ENCODE peak calls at places on chromosomes 7 and 10, in ten cellular contexts. A is pancreas, R is esophagus squamous epithelium, M is transverse colon, U is K562, I is aorta, B is H9, P is A549, Q is neural progenitor cell, D is uterus. H is an unnamed sample. For H3K9me3, the result is how much of the 10 kb centered on the place peaks cover.

GRCh38 chr10:26881600-26882331 is 21.0 kb upstream of the ABI1 start:
- DNase-seq in D (no peak), B (no peak), A (no peak), Q (peak), P (peak), R (no peak), U (peak), I (no peak), M (no peak), H (no peak)

GRCh38 chr10:64426745-64427144 is 905.5 kb downstream of the REEP3 start:
- DNase-seq in M (no peak), B (no peak), R (no peak), P (no peak), A (no peak), D (no peak), Q (no peak), U (no peak), I (no peak), H (no peak)

GRCh38 chr10:27865221-27865635 is 119.6 kb upstream of the MKX start:
- DNase-seq in A (no peak), U (no peak), Q (no peak), P (no peak), I (no peak), D (no peak), R (no peak), M (no peak), B (no peak), H (no peak)

GRCh38 chr10:110747609-110748464 is 103.7 kb downstream of the RBM20 start:
- DNase-seq in I (no peak), Q (no peak), D (no peak), U (no peak), M (no peak), P (no peak), A (no peak), R (no peak), B (no peak), H (no peak)

GRCh38 chr10:21100871-21101514 is 203.9 kb upstream of the NEBL start:
- DNase-seq in U (no peak), Q (no peak), R (no peak), P (no peak), A (no peak), B (no peak), D (no peak), I (no peak), M (no peak), H (no peak)

GRCh38 chr7:115368998-115369397 is 447.1 kb downstream of the MDFIC start:
- DNase-seq in R (no peak), Q (peak), U (no peak), I (no peak), M (no peak), B (no peak), A (no peak), D (no peak), P (no peak), H (no peak)

GRCh38 chr7:2734761-2735571 is 47.0 kb downstream of the AMZ1 start:
- DNase-seq in D (peak), U (peak), M (peak), R (no peak), I (peak), Q (no peak), B (no peak), A (no peak), P (no peak), H (no peak)

GRCh38 chr10:87915406-87915805 is 52.0 kb downstream of the PTEN start:
- DNase-seq in D (no peak), U (no peak), Q (peak), A (no peak), M (no peak), R (no peak), I (no peak), B (peak), P (no peak), H (no peak)

GRCh38 chr7:134954197-134955082 is 31.9 kb upstream of the AGBL3 start:
- DNase-seq in B (no peak), Q (peak), A (no peak), R (no peak), P (peak), M (no peak), U (peak), D (no peak), I (no peak), H (no peak)

GRCh38 chr7:135719688-135720087 is 8.3 kb downstream of the SLC13A4 start:
- DNase-seq in U (no peak), D (no peak), A (no peak), Q (no peak), B (no peak), M (no peak), I (no peak), P (no peak), R (no peak), H (no peak)

GRCh38 chr7:100085515-100085914 is 3.3 kb upstream of the COPS6 start:
- DNase-seq in U (no peak), Q (no peak), M (no peak), P (no peak), R (no peak), A (no peak), I (no peak), B (no peak), D (no peak), H (no peak)

GRCh38 chr7:28488061-28488791 is 75.9 kb downstream of the CREB5 start:
- DNase-seq in M (no peak), B (no peak), R (no peak), A (no peak), Q (no peak), U (no peak), P (no peak), D (no peak), I (no peak), H (no peak)

GRCh38 chr10:71333154-71333887 is 14.3 kb downstream of the SLC29A3 start:
- DNase-seq in P (no peak), B (no peak), R (no peak), M (no peak), A (no peak), Q (no peak), I (peak), U (no peak), D (no peak), H (no peak)

GRCh38 chr10:48725708-48726107 is 41.0 kb downstream of the WDFY4 start:
- DNase-seq in D (no peak), Q (no peak), I (no peak), M (no peak), R (no peak), B (no peak), P (no peak), A (no peak), U (no peak), H (no peak)

GRCh38 chr7:351256-351655 is 61.3 kb downstream of the FOXL3 start:
- DNase-seq in M (no peak), D (no peak), B (no peak), U (no peak), P (no peak), I (no peak), Q (no peak), A (no peak), R (no peak), H (peak)

GRCh38 chr10:110207805-110208613 is 604 bp downstream of the MXI1 start:
- DNase-seq in A (no peak), U (peak), B (peak), P (peak), D (peak), R (no peak), M (peak), Q (peak), I (peak), H (peak)

GRCh38 chr7:67475293-67475692 is 478.7 kb downstream of the TYW1 start:
- DNase-seq in U (no peak), D (no peak), R (no peak), M (no peak), A (no peak), I (no peak), Q (no peak), P (no peak), B (no peak), H (no peak)

GRCh38 chr10:64507869-64508609 is 986.8 kb downstream of the REEP3 start:
- DNase-seq in P (no peak), B (no peak), A (no peak), U (peak), M (no peak), Q (no peak), R (no peak), D (no peak), I (no peak), H (no peak)

GRCh38 chr7:128708824-128709223 is 30.3 kb upstream of the CALU start:
- DNase-seq in I (no peak), M (no peak), R (no peak), A (no peak), P (no peak), D (no peak), U (peak), B (no peak), Q (peak), H (no peak)

GRCh38 chr10:44911081-44911540 is at the start of gene TMEM72:
- DNase-seq in P (peak), Q (peak), M (peak), U (peak), D (no peak), A (peak), I (no peak), R (no peak), B (peak), H (no peak)

GRCh38 chr7:36001546-36001945 is 151.5 kb upstream of the EEPD1 start:
- DNase-seq in M (no peak), I (no peak), R (no peak), P (no peak), D (no peak), U (no peak), B (no peak), A (no peak), Q (no peak), H (no peak)

GRCh38 chr7:130150587-130150986 is 54.6 kb downstream of the TMEM209 start:
- DNase-seq in M (no peak), P (no peak), R (no peak), U (no peak), B (peak), Q (no peak), A (peak), D (no peak), I (no peak), H (no peak)

GRCh38 chr10:4651404-4652037 is 174.5 kb upstream of the AKR1E2 start:
- DNase-seq in I (no peak), A (no peak), D (no peak), U (no peak), R (no peak), Q (no peak), B (no peak), M (no peak), P (no peak), H (no peak)

GRCh38 chr10:114652402-114653368 is 5.4 kb downstream of the ABLIM1 start:
- DNase-seq in B (no peak), P (no peak), I (no peak), Q (no peak), D (peak), R (no peak), M (no peak), U (no peak), A (no peak), H (no peak)

GRCh38 chr7:49166441-49166840 is 242.1 kb downstream of the CDC14C start:
- DNase-seq in A (no peak), U (no peak), R (no peak), I (no peak), B (no peak), M (no peak), P (no peak), Q (peak), D (no peak), H (no peak)

GRCh38 chr10:11806706-11807105 is 16.4 kb upstream of the PROSER2 start:
- DNase-seq in M (no peak), D (no peak), I (no peak), Q (no peak), B (no peak), P (no peak), A (no peak), R (no peak), U (no peak), H (no peak)

GRCh38 chr7:64959072-64959747 is 31.6 kb downstream of the ZNF117 start:
- DNase-seq in B (no peak), I (no peak), D (no peak), A (no peak), R (no peak), U (no peak), P (no peak), M (no peak), Q (peak), H (no peak)

GRCh38 chr10:69242844-69243212 is 22.7 kb downstream of the HKDC1 start:
- DNase-seq in Q (no peak), U (no peak), D (no peak), M (no peak), I (no peak), B (no peak), A (no peak), P (no peak), R (no peak), H (no peak)

GRCh38 chr7:23298141-23298851 is 843 bp upstream of the MALSU1 start:
- DNase-seq in Q (no peak), A (peak), D (peak), U (no peak), P (peak), R (no peak), I (no peak), M (no peak), B (no peak), H (no peak)

GRCh38 chr7:158272509-158273137 is 315.0 kb downstream of the PTPRN2 start:
- DNase-seq in U (no peak), M (no peak), P (no peak), I (no peak), Q (no peak), D (no peak), R (no peak), A (no peak), B (peak), H (no peak)

GRCh38 chr7:158271646-158272045 is 316.0 kb downstream of the PTPRN2 start:
- DNase-seq in M (no peak), R (no peak), D (no peak), I (peak), B (no peak), U (no peak), A (no peak), P (no peak), Q (no peak), H (no peak)

GRCh38 chr7:158272091-158272490 is 315.5 kb downstream of the PTPRN2 start:
- DNase-seq in B (no peak), P (no peak), U (no peak), D (no peak), M (no peak), A (no peak), Q (no peak), I (peak), R (no peak), H (no peak)

GRCh38 chr7:158274404-158274811 is 313.2 kb downstream of the PTPRN2 start:
- DNase-seq in B (peak), A (no peak), R (no peak), D (no peak), P (no peak), I (peak), M (no peak), U (no peak), Q (no peak), H (no peak)

DNA sequence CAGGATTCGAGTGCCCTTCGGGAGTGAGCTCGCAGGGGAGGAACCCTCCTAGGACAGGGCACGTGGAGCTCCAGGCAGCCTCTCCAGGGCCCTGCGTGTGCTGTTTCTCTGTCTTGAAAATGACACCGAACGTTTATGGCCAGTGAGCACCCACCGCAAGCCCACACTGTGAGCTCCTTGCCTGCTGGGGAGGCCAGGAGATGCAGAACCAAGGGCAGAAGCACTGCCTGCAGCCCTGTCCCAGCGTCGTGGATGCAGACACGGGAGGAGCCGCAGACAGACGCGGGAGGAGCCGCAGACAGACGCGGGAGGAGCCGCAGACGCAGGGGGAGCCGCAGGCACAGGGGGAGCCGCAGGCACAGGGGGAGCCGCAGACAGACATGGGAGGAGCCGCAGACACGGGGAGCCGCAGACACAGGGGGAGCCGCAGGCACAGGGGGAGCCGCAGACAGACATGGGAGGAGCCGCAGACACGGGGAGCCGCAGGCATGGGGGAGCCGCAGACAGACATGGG is 314.4 kb downstream of the PTPRN2 start:
- DNase-seq in M (no peak), R (no peak), A (no peak), B (peak), I (peak), U (no peak), D (no peak), Q (no peak), P (no peak), H (no peak)
- H3K9me3 ChIP-seq in M (under half), R (under half), A (under half), B (under half), I (under half), U (under half), D (under half), Q (under half), P (under half), H (under half)

GRCh38 chr7:157828190-157828589 is 491.4 kb downstream of the DNAJB6 start:
- DNase-seq in U (no peak), A (no peak), R (no peak), D (no peak), I (no peak), P (no peak), B (no peak), Q (no peak), M (no peak), H (no peak)

GRCh38 chr7:157827045-157827862 is 490.4 kb downstream of the DNAJB6 start:
- DNase-seq in P (no peak), M (no peak), I (peak), Q (no peak), R (no peak), B (no peak), D (no peak), U (no peak), A (no peak), H (no peak)

GRCh38 chr7:157825325-157825724 is 488.5 kb downstream of the DNAJB6 start:
- DNase-seq in D (no peak), R (no peak), U (no peak), M (no peak), P (no peak), I (no peak), Q (no peak), B (no peak), A (no peak), H (no peak)

GRCh38 chr7:157827863-157828160 is 491.0 kb downstream of the DNAJB6 start:
- DNase-seq in D (no peak), Q (no peak), R (no peak), P (no peak), A (no peak), M (no peak), B (no peak), I (peak), U (no peak), H (no peak)

GRCh38 chr7:157826566-157826965 is 489.8 kb downstream of the DNAJB6 start:
- DNase-seq in U (no peak), A (no peak), R (no peak), B (no peak), D (no peak), Q (no peak), M (no peak), I (peak), P (no peak), H (no peak)
- H3K9me3 ChIP-seq in U (under half), A (under half), R (under half), B (under half), D (under half), Q (under half), M (under half), I (under half), P (under half), H (under half)

GRCh38 chr10:1661416-1661815 is 75.9 kb downstream of the ADARB2 start:
- DNase-seq in B (no peak), Q (no peak), M (no peak), R (no peak), D (no peak), A (no peak), P (no peak), I (no peak), U (no peak), H (no peak)

GRCh38 chr10:1659221-1659791 is 78.0 kb downstream of the ADARB2 start:
- DNase-seq in U (no peak), I (no peak), M (no peak), Q (peak), D (no peak), A (no peak), B (no peak), P (no peak), R (no peak), H (no peak)

GRCh38 chr10:1661861-1662260 is 75.5 kb downstream of the ADARB2 start:
- DNase-seq in I (no peak), B (no peak), A (no peak), D (no peak), P (no peak), R (no peak), Q (no peak), M (no peak), U (no peak), H (no peak)

GRCh38 chr10:1660386-1660785 is 76.9 kb downstream of the ADARB2 start:
- DNase-seq in B (no peak), U (no peak), P (no peak), R (no peak), Q (no peak), M (no peak), A (no peak), D (no peak), I (no peak), H (no peak)

DNA sequence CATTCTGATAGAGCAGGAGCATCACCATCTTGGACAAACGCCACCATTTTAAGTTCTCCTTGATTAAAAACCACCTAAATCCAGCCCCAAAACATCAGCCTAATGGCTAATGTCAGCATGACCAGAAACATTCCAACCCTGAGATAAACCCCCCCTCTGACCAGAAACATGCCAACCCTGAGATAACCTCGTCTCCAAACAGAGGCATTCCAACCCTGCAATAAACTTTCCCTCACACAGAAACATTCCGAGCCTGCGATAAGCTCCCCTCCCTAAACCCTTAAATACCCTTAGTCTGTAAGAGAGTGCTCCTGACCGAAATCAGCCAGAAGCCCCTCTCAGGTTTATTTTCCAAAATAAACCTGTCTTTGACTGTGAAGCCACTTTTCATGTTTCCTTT is 76.5 kb downstream of the ADARB2 start:
- DNase-seq in R (no peak), D (no peak), M (no peak), U (no peak), P (no peak), I (no peak), B (no peak), A (no peak), Q (no peak), H (no peak)
- H3K9me3 ChIP-seq in R (under half), D (under half), M (under half), U (under half), P (under half), I (under half), B (under half), A (under half), Q (under half), H (under half)

GRCh38 chr10:131778842-131779241 is 122.0 kb upstream of the PPP2R2D start:
- DNase-seq in B (no peak), P (no peak), U (no peak), Q (no peak), I (no peak), D (no peak), R (no peak), M (no peak), A (no peak), H (no peak)

GRCh38 chr10:131778385-131778784 is 122.4 kb upstream of the PPP2R2D start:
- DNase-seq in I (no peak), B (no peak), R (no peak), M (no peak), D (no peak), A (no peak), Q (no peak), P (no peak), U (no peak), H (no peak)

GRCh38 chr10:131779661-131780394 is 121.0 kb upstream of the PPP2R2D start:
- DNase-seq in A (no peak), D (no peak), U (no peak), M (no peak), P (no peak), R (no peak), I (no peak), B (no peak), Q (no peak), H (no peak)

GRCh38 chr10:131781791-131782190 is 119.0 kb upstream of the PPP2R2D start:
- DNase-seq in A (no peak), R (no peak), D (no peak), U (no peak), Q (no peak), P (no peak), M (no peak), B (no peak), I (no peak), H (no peak)

DNA sequence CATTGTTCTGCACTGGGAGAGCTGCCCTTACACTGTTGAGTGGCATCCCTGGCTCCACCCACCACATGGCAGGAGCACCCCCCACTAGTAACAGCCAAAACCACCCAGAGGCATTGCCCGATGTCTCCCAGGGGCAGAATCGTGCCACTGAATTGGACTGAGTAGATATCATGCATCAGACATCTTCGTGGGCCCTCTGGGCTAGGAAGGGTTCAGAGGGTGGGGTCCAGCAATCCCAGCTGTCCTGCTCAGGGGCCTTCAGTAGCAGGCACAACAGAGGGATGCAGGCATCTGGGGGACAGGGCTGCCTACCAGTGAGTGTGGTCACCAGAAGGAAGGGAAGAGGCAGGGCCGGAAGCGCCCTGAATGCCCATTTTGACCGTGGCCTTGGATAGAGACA is 119.7 kb upstream of the PPP2R2D start:
- DNase-seq in Q (no peak), I (no peak), U (no peak), R (no peak), M (no peak), P (no peak), A (no peak), D (no peak), B (no peak), H (no peak)
- H3K9me3 ChIP-seq in Q (under half), I (under half), U (under half), R (under half), M (under half), P (under half), A (under half), D (under half), B (under half), H (under half)

GRCh38 chr10:124176309-124177179 is 83.1 kb upstream of the CHST15 start:
- DNase-seq in A (no peak), U (no peak), B (no peak), R (no peak), M (no peak), Q (no peak), D (no peak), P (no peak), I (no peak), H (no peak)
- H3K9me3 ChIP-seq in A (under half), U (under half), B (under half), R (under half), M (under half), Q (under half), D (under half), P (under half), I (under half), H (under half)